ENCODE peak calls at places on chromosomes 7 and 10, in seven cellular contexts. H, B, M, Q, C, R and E are unnamed samples.
A peak's percentile ranks its signal among the peaks of the same experiment; 100 is the strongest.

GRCh38 chr7:55178863-55179773 is 160.3 kb downstream of the EGFR start:
- DNase-seq in R (no peak), B (no peak), M (no peak), Q (no peak), H (no peak), C (no peak), E (no peak)

GRCh38 chr7:47631711-47632110 is 49.8 kb upstream of the TNS3 start:
- DNase-seq in M (no peak), C (no peak), H (no peak), B (no peak), R (no peak), Q (no peak), E (no peak)

GRCh38 chr7:111098011-111098925 is 7.3 kb downstream of the LRRN3 start:
- DNase-seq in R (peak; percentile 61), B (no peak), C (peak; percentile 16), H (peak; percentile 77), M (peak; percentile 64), Q (peak; percentile 21), E (peak; percentile 1)

GRCh38 chr7:136868496-136869005 is at the start of gene CHRM2:
- DNase-seq in H (no peak), M (peak; percentile 62), R (no peak), C (peak; percentile 11), B (no peak), Q (peak; percentile 49), E (no peak)

GRCh38 chr7:35253182-35253679 is 669 bp downstream of the TBX20 start:
- DNase-seq in B (no peak), M (no peak), C (no peak), Q (no peak), H (no peak), R (no peak), E (peak; percentile 21)

GRCh38 chr10:5147981-5148677 is 36.8 kb downstream of the AKR1C8 start:
- DNase-seq in M (no peak), C (no peak), H (no peak), B (peak; percentile 47), R (no peak), Q (no peak), E (no peak)

GRCh38 chr7:100132697-100133137 is 6.0 kb downstream of the MBLAC1 start:
- DNase-seq in H (peak; percentile 77), M (peak; percentile 55), Q (peak; percentile 7), C (peak; percentile 80), B (peak; percentile 79), R (peak; percentile 75), E (peak; percentile 29)

GRCh38 chr10:22625511-22626288 is 88.7 kb downstream of the PIP4K2A start:
- DNase-seq in H (no peak), M (no peak), C (no peak), B (no peak), R (no peak), Q (no peak), E (no peak)

GRCh38 chr10:32379314-32379949 is 32.5 kb upstream of the EPC1 start:
- DNase-seq in C (peak; percentile 62), H (peak; percentile 67), R (no peak), Q (no peak), B (no peak), M (peak; percentile 79), E (no peak)